ENCODE peak calls at places on chromosome 19, in five cellular contexts. One of them, this sample, is unnamed.

GRCh38 chr19:19602136-19602712 is 16.3 kb downstream of the PBX4 start:
- DNase-seq in GM23248: no peak
- DNase-seq in BJ: no peak
- DNase-seq in fibroblast of the aortic adventitia: no peak
- DNase-seq in right lobe of liver: no peak
- DNase-seq in this sample: no peak

GRCh38 chr19:18496167-18496979 is 25.5 kb downstream of the ELL start:
- DNase-seq in GM23248: peak
- DNase-seq in BJ: no peak
- DNase-seq in fibroblast of the aortic adventitia: peak
- DNase-seq in right lobe of liver: peak
- DNase-seq in this sample: no peak

GRCh38 chr19:4589579-4590410 is 30.3 kb upstream of the SEMA6B start:
- DNase-seq in GM23248: no peak
- DNase-seq in BJ: no peak
- DNase-seq in fibroblast of the aortic adventitia: no peak
- DNase-seq in right lobe of liver: no peak
- DNase-seq in this sample: no peak

GRCh38 chr19:2201473-2202148 is 34.5 kb downstream of the PLEKHJ1 start:
- DNase-seq in GM23248: no peak
- DNase-seq in BJ: no peak
- DNase-seq in fibroblast of the aortic adventitia: no peak
- DNase-seq in right lobe of liver: no peak
- DNase-seq in this sample: no peak

GRCh38 chr19:4456566-4456842 is 1.1 kb downstream of the UBXN6 start:
- DNase-seq in GM23248: peak
- DNase-seq in BJ: no peak
- DNase-seq in fibroblast of the aortic adventitia: peak
- DNase-seq in right lobe of liver: no peak
- DNase-seq in this sample: peak

GRCh38 chr19:14943601-14944000 is 2.3 kb downstream of the OR7C2 start:
- DNase-seq in GM23248: peak
- DNase-seq in BJ: no peak
- DNase-seq in fibroblast of the aortic adventitia: no peak
- DNase-seq in right lobe of liver: no peak
- DNase-seq in this sample: no peak

GRCh38 chr19:56613639-56614038 is 18.5 kb downstream of the ZNF71 start:
- DNase-seq in GM23248: peak
- DNase-seq in BJ: no peak
- DNase-seq in fibroblast of the aortic adventitia: no peak
- DNase-seq in right lobe of liver: no peak
- DNase-seq in this sample: no peak

GRCh38 chr19:19464339-19465098 is 50.8 kb downstream of the TSSK6 start:
- DNase-seq in GM23248: peak
- DNase-seq in BJ: no peak
- DNase-seq in fibroblast of the aortic adventitia: peak
- DNase-seq in right lobe of liver: no peak
- DNase-seq in this sample: no peak

GRCh38 chr19:15614507-15615379 is at the start of gene CYP4F8:
- DNase-seq in GM23248: no peak
- DNase-seq in BJ: no peak
- DNase-seq in fibroblast of the aortic adventitia: no peak
- DNase-seq in right lobe of liver: no peak
- DNase-seq in this sample: no peak

GRCh38 chr19:50432221-50432626 is 468 bp upstream of the MYBPC2 start:
- DNase-seq in GM23248: peak
- DNase-seq in BJ: no peak
- DNase-seq in fibroblast of the aortic adventitia: no peak
- DNase-seq in right lobe of liver: no peak
- DNase-seq in this sample: no peak

GRCh38 chr19:1167687-1168561 is 6.1 kb downstream of the SBNO2 start:
- DNase-seq in GM23248: no peak
- DNase-seq in BJ: no peak
- DNase-seq in fibroblast of the aortic adventitia: no peak
- DNase-seq in right lobe of liver: peak
- DNase-seq in this sample: no peak

GRCh38 chr19:1168877-1169791 is 4.9 kb downstream of the SBNO2 start:
- DNase-seq in GM23248: peak
- DNase-seq in BJ: no peak
- DNase-seq in fibroblast of the aortic adventitia: peak
- DNase-seq in right lobe of liver: peak
- DNase-seq in this sample: no peak

GRCh38 chr19:1169921-1170885 is 3.9 kb downstream of the SBNO2 start:
- DNase-seq in GM23248: peak
- DNase-seq in BJ: no peak
- DNase-seq in fibroblast of the aortic adventitia: peak
- DNase-seq in right lobe of liver: no peak
- DNase-seq in this sample: peak

GRCh38 chr19:1166872-1167573 is 7.0 kb downstream of the SBNO2 start:
- DNase-seq in GM23248: no peak
- DNase-seq in BJ: no peak
- DNase-seq in fibroblast of the aortic adventitia: no peak
- DNase-seq in right lobe of liver: peak
- DNase-seq in this sample: no peak

DNA sequence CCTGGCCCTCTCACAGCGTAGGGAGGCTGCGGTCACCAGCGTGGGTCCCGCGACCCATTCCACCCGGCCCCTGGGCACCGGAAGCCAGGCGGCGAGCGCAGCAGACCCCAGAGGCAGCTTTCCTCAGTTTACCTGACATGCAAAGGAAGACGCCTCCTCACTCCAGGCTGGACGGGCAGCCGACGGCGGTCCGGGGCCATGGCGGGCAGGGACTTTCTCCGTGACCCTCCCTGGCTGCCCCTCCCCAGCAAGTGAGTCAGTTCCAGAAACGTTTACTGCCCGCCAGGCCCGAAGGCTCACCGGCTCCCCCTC is 5.5 kb downstream of the SBNO2 start:
- DNase-seq in GM23248: no peak
- DNase-seq in BJ: no peak
- DNase-seq in fibroblast of the aortic adventitia: no peak
- DNase-seq in right lobe of liver: peak
- DNase-seq in this sample: no peak
- H3K4me3 ChIP-seq in GM23248: no peak
- H3K4me3 ChIP-seq in BJ: no peak
- H3K4me3 ChIP-seq in fibroblast of the aortic adventitia: peak
- H3K4me3 ChIP-seq in right lobe of liver: peak
- H3K4me3 ChIP-seq in this sample: no peak

GRCh38 chr19:10717054-10717355 is 874 bp upstream of the DNM2 start:
- DNase-seq in GM23248: no peak
- DNase-seq in BJ: no peak
- DNase-seq in fibroblast of the aortic adventitia: no peak
- DNase-seq in right lobe of liver: no peak
- DNase-seq in this sample: no peak

GRCh38 chr19:10717356-10718204 is at the start of gene DNM2:
- DNase-seq in GM23248: peak
- DNase-seq in BJ: peak
- DNase-seq in fibroblast of the aortic adventitia: peak
- DNase-seq in right lobe of liver: peak
- DNase-seq in this sample: peak

GRCh38 chr19:10719466-10719961 is 1.6 kb downstream of the DNM2 start:
- DNase-seq in GM23248: peak
- DNase-seq in BJ: no peak
- DNase-seq in fibroblast of the aortic adventitia: no peak
- DNase-seq in right lobe of liver: no peak
- DNase-seq in this sample: no peak

GRCh38 chr19:10718205-10719196 is 622 bp downstream of the DNM2 start:
- DNase-seq in GM23248: peak
- DNase-seq in BJ: no peak
- DNase-seq in fibroblast of the aortic adventitia: peak
- DNase-seq in right lobe of liver: peak
- DNase-seq in this sample: no peak

GRCh38 chr19:10720607-10721125 is 2.8 kb downstream of the DNM2 start:
- DNase-seq in GM23248: no peak
- DNase-seq in BJ: no peak
- DNase-seq in fibroblast of the aortic adventitia: no peak
- DNase-seq in right lobe of liver: no peak
- DNase-seq in this sample: no peak
- H3K4me3 ChIP-seq in GM23248: no peak
- H3K4me3 ChIP-seq in BJ: no peak
- H3K4me3 ChIP-seq in fibroblast of the aortic adventitia: no peak
- H3K4me3 ChIP-seq in right lobe of liver: no peak
- H3K4me3 ChIP-seq in this sample: no peak

DNA sequence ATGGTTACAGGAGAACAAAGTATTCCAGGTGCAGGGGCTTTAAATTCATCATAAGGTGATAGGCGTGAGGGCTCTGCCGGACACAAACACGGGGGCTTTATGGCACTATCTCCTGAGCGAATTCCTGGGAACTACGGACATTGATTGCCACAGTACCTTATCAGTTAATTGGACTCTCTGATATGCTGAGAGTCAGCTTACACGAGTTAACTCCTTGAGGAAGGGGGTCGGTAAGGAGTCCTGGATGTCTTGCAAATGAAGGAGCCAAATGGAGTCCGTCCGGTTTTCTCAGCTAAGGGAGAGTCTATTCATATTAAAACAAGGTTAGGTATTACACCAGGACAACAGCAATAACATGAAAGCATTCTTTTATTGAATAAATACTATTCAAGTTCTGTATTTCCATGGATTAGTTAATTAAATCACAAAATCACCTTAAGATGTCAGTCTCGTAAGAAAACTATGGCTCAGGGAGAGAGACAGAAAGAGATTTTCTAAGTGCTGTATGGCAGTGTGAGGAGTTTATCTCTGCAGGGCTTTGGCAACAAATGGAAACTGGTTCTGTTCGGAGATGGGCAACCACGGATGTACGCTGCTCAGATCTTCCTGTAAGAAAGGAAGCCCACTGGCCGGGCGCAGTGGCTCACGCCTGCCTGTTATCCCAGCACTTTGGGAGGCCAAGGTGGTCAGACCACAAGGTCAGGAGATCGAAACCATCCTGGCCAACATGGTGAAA is 26.2 kb upstream of the HIF3A start:
- DNase-seq in GM23248: no peak
- DNase-seq in BJ: no peak
- DNase-seq in fibroblast of the aortic adventitia: no peak
- DNase-seq in right lobe of liver: no peak
- DNase-seq in this sample: no peak
- H3K4me3 ChIP-seq in GM23248: no peak
- H3K4me3 ChIP-seq in BJ: no peak
- H3K4me3 ChIP-seq in fibroblast of the aortic adventitia: no peak
- H3K4me3 ChIP-seq in right lobe of liver: no peak
- H3K4me3 ChIP-seq in this sample: no peak

GRCh38 chr19:12838893-12839656 is 760 bp downstream of the MAST1 start:
- DNase-seq in GM23248: no peak
- DNase-seq in BJ: no peak
- DNase-seq in fibroblast of the aortic adventitia: no peak
- DNase-seq in right lobe of liver: no peak
- DNase-seq in this sample: no peak
- H3K4me3 ChIP-seq in GM23248: no peak
- H3K4me3 ChIP-seq in BJ: no peak
- H3K4me3 ChIP-seq in fibroblast of the aortic adventitia: no peak
- H3K4me3 ChIP-seq in right lobe of liver: no peak
- H3K4me3 ChIP-seq in this sample: no peak

GRCh38 chr19:708154-709141 is at the start of gene PALM:
- DNase-seq in GM23248: no peak
- DNase-seq in BJ: no peak
- DNase-seq in fibroblast of the aortic adventitia: no peak
- DNase-seq in right lobe of liver: no peak
- DNase-seq in this sample: no peak
- H3K4me3 ChIP-seq in GM23248: peak
- H3K4me3 ChIP-seq in BJ: peak
- H3K4me3 ChIP-seq in fibroblast of the aortic adventitia: peak
- H3K4me3 ChIP-seq in right lobe of liver: peak
- H3K4me3 ChIP-seq in this sample: peak

DNA sequence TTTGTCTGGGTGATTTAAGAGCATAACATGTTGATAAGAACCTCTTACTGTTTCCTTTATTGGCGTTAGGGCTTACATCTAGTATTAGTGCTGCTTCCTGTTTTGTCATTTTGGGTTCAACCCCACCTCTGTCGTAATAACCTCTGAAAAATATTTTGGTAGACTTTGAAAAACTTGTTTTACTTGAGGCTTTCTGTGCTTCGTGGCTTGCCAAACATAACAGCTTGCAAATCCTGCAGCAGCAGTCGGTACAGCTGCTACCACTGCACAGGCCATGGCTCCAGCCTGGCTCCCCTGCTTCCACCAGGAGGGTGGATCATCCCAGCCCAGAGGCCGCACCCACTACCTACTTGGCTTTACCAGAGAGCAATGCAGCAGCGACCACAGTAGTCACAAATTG is 11.8 kb upstream of the CEACAM4 start:
- DNase-seq in GM23248: no peak
- DNase-seq in BJ: no peak
- DNase-seq in fibroblast of the aortic adventitia: no peak
- DNase-seq in right lobe of liver: no peak
- DNase-seq in this sample: no peak
- H3K4me3 ChIP-seq in GM23248: no peak
- H3K4me3 ChIP-seq in BJ: no peak
- H3K4me3 ChIP-seq in fibroblast of the aortic adventitia: no peak
- H3K4me3 ChIP-seq in right lobe of liver: no peak
- H3K4me3 ChIP-seq in this sample: no peak

GRCh38 chr19:47019431-47020041 is at the start of gene NPAS1:
- DNase-seq in GM23248: peak
- DNase-seq in BJ: no peak
- DNase-seq in fibroblast of the aortic adventitia: no peak
- DNase-seq in right lobe of liver: no peak
- DNase-seq in this sample: no peak
- H3K4me3 ChIP-seq in GM23248: peak
- H3K4me3 ChIP-seq in BJ: peak
- H3K4me3 ChIP-seq in fibroblast of the aortic adventitia: peak
- H3K4me3 ChIP-seq in right lobe of liver: no peak
- H3K4me3 ChIP-seq in this sample: peak

GRCh38 chr19:17402982-17403855 is 2.2 kb downstream of the BST2 start:
- DNase-seq in GM23248: peak
- DNase-seq in BJ: no peak
- DNase-seq in fibroblast of the aortic adventitia: no peak
- DNase-seq in right lobe of liver: peak
- DNase-seq in this sample: no peak
- H3K4me3 ChIP-seq in GM23248: no peak
- H3K4me3 ChIP-seq in BJ: no peak
- H3K4me3 ChIP-seq in fibroblast of the aortic adventitia: no peak
- H3K4me3 ChIP-seq in right lobe of liver: no peak
- H3K4me3 ChIP-seq in this sample: peak

GRCh38 chr19:46350029-46350757 is 3.3 kb downstream of the PPP5C start:
- DNase-seq in GM23248: no peak
- DNase-seq in BJ: no peak
- DNase-seq in fibroblast of the aortic adventitia: no peak
- DNase-seq in right lobe of liver: no peak
- DNase-seq in this sample: no peak
- H3K4me3 ChIP-seq in GM23248: no peak
- H3K4me3 ChIP-seq in BJ: no peak
- H3K4me3 ChIP-seq in fibroblast of the aortic adventitia: no peak
- H3K4me3 ChIP-seq in right lobe of liver: no peak
- H3K4me3 ChIP-seq in this sample: no peak

GRCh38 chr19:55210120-55210493 is 806 bp upstream of the PTPRH start:
- DNase-seq in GM23248: peak
- DNase-seq in BJ: peak
- DNase-seq in fibroblast of the aortic adventitia: peak
- DNase-seq in right lobe of liver: no peak
- DNase-seq in this sample: peak

GRCh38 chr19:55212447-55212846 is 3.1 kb upstream of the PTPRH start:
- DNase-seq in GM23248: no peak
- DNase-seq in BJ: no peak
- DNase-seq in fibroblast of the aortic adventitia: no peak
- DNase-seq in right lobe of liver: no peak
- DNase-seq in this sample: no peak

GRCh38 chr19:55209430-55210119 is at the start of gene PTPRH:
- DNase-seq in GM23248: no peak
- DNase-seq in BJ: no peak
- DNase-seq in fibroblast of the aortic adventitia: no peak
- DNase-seq in right lobe of liver: no peak
- DNase-seq in this sample: no peak

GRCh38 chr19:55208880-55209429 is 346 bp downstream of the PTPRH start:
- DNase-seq in GM23248: no peak
- DNase-seq in BJ: no peak
- DNase-seq in fibroblast of the aortic adventitia: no peak
- DNase-seq in right lobe of liver: no peak
- DNase-seq in this sample: no peak

GRCh38 chr19:55206664-55207500 is 2.4 kb downstream of the PTPRH start:
- DNase-seq in GM23248: peak
- DNase-seq in BJ: peak
- DNase-seq in fibroblast of the aortic adventitia: peak
- DNase-seq in right lobe of liver: peak
- DNase-seq in this sample: peak
- H3K4me3 ChIP-seq in GM23248: peak
- H3K4me3 ChIP-seq in BJ: peak
- H3K4me3 ChIP-seq in fibroblast of the aortic adventitia: peak
- H3K4me3 ChIP-seq in right lobe of liver: peak
- H3K4me3 ChIP-seq in this sample: peak

This sample was measured in skeletal muscle cell.